ENCODE peak calls at places on chromosomes 11 and 22, in seven cellular contexts. X is fibroblast of mammary gland; R is CD4-positive, alpha-beta memory T cell; Q is GM06990; B is transverse colon; E is fibroblast of pulmonary artery; Z is H1. D is an unnamed sample.
A peak's percentile ranks its signal among the peaks of the same experiment; 100 is the strongest.

GRCh38 chr11:83162377-83162776 is 5.4 kb downstream of the PCF11 start:
- DNase-seq in B (no peak), R (peak; percentile 38), X (peak; percentile 14), E (no peak), Q (no peak), Z (no peak), D (no peak)

GRCh38 chr11:61850687-61851086 is 22.6 kb downstream of the FADS2 start:
- DNase-seq in Q (no peak), E (no peak), B (no peak), X (no peak), Z (no peak), R (no peak), D (no peak)

GRCh38 chr11:93869830-93870229 is 19.4 kb upstream of the VSTM5 start:
- DNase-seq in Q (no peak), E (no peak), X (no peak), B (no peak), R (no peak), Z (no peak), D (no peak)

GRCh38 chr11:6561288-6561687 is 42.1 kb downstream of the RRP8 start:
- DNase-seq in R (no peak), E (no peak), Z (no peak), Q (no peak), X (no peak), B (no peak), D (no peak)

GRCh38 chr11:63504054-63504453 is 1.8 kb upstream of the LGALS12 start:
- DNase-seq in B (no peak), Z (no peak), R (no peak), E (no peak), X (no peak), Q (no peak), D (no peak)

GRCh38 chr11:109112748-109113378 is 309.1 kb upstream of the C11orf87 start:
- DNase-seq in R (no peak), Q (no peak), Z (no peak), E (no peak), X (no peak), B (no peak), D (no peak)

GRCh38 chr11:7974668-7975067 is 9.4 kb upstream of the NLRP10 start:
- DNase-seq in X (no peak), R (no peak), Z (no peak), Q (no peak), B (no peak), E (no peak), D (no peak)

GRCh38 chr11:35418282-35418846 is 994 bp downstream of the SLC1A2 start:
- DNase-seq in R (no peak), X (no peak), Z (no peak), B (no peak), E (no peak), Q (no peak), D (no peak)

GRCh38 chr11:60899021-60899936 is 7.1 kb downstream of the PRPF19 start:
- DNase-seq in R (peak; percentile 49), X (peak; percentile 68), E (peak; percentile 81), Q (no peak), B (no peak), Z (no peak), D (peak; percentile 47)

GRCh38 chr11:123061403-123062157 is at the start of gene HSPA8:
- DNase-seq in X (peak; percentile 58), E (peak; percentile 71), R (peak; percentile 56), Q (no peak), Z (no peak), B (peak; percentile 75), D (no peak)
- H3K4me3 ChIP-seq in X (peak within 1 kb of the TSS; percentile 100), E (peak within 1 kb of the TSS; percentile 96), R (peak within 1 kb of the TSS; percentile 92), Q (peak within 1 kb of the TSS; percentile 89), Z (peak within 1 kb of the TSS; percentile 89), B (peak within 1 kb of the TSS; percentile 80), D (peak within 1 kb of the TSS; percentile 68)

DNA sequence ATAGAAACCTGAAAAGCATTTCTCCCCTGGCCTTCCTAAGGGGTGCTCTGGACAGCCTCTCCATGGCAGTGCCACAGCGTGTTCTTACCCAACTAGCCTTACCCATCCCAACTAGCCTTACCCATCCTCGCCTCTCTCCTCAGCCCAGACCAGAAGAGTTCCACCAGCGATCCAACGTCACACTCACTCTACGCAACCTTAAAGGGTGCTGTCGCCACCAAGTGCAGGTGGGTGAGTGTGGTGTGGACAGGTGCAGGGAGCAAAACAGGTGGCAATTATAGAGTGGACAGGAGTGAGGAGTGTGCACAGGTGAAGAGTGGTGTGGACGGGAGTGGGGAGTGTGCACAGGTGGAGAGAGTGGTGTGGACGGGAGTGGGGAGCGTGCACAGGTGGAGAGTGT is 17.8 kb downstream of the TMEM121B start:
- DNase-seq in E (no peak), Z (no peak), B (no peak), X (no peak), R (no peak), Q (no peak), D (no peak)
- H3K4me3 ChIP-seq in E (no peak overlapping the region), Z (no peak overlapping the region), B (no peak overlapping the region), X (no peak overlapping the region), R (no peak overlapping the region), Q (no peak overlapping the region), D (no peak overlapping the region)

GRCh38 chr11:111909378-111909777 is 2.2 kb downstream of the CRYAB start:
- DNase-seq in X (no peak), R (no peak), Z (no peak), E (no peak), Q (no peak), B (no peak), D (no peak)
- H3K4me3 ChIP-seq in X (no peak overlapping the region), R (no peak overlapping the region), Z (no peak overlapping the region), E (no peak overlapping the region), Q (no peak overlapping the region), B (no peak overlapping the region), D (no peak overlapping the region)

GRCh38 chr11:69014084-69014935 is 1.3 kb upstream of the MRGPRF start:
- DNase-seq in E (no peak), Q (no peak), Z (no peak), B (peak; percentile 65), X (no peak), R (no peak), D (no peak)
- H3K4me3 ChIP-seq in E (no peak overlapping the region), Q (no peak overlapping the region), Z (no peak overlapping the region), B (peak overlapping the region; percentile 47), X (no peak overlapping the region), R (no peak overlapping the region), D (no peak overlapping the region)

GRCh38 chr11:86243377-86243776 is 1.2 kb upstream of the EED start:
- DNase-seq in R (no peak), E (no peak), Z (no peak), Q (no peak), B (no peak), X (no peak), D (no peak)
- H3K4me3 ChIP-seq in R (peak overlapping the region; percentile 98), E (no peak overlapping the region), Z (no peak overlapping the region), Q (no peak overlapping the region), B (no peak overlapping the region), X (no peak overlapping the region), D (no peak overlapping the region)

DNA sequence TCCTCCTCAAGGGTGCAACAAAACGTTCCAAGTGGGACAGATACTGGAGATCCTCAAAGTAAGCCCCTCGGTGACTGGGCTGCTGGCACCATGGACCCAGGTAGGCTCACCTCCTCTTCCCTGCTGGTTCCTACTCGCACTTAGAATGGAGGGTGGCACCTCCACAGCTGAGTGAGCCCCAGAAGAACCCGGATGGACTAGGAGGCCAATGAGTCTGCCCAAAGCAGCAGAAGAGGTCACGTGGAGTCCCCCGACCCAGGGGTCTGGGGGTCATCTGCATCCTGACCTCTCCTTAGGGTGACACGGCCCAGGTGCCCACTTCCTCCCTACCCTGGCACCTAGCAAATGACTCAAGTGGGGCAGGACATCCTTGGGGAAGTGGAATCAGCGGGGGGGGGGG is 4.4 kb downstream of the APOL1 start:
- DNase-seq in E (no peak), B (no peak), Q (no peak), Z (no peak), R (no peak), X (no peak), D (no peak)
- H3K4me3 ChIP-seq in E (no peak overlapping the region), B (no peak overlapping the region), Q (no peak overlapping the region), Z (no peak overlapping the region), R (no peak overlapping the region), X (no peak overlapping the region), D (no peak overlapping the region)

GRCh38 chr11:59426361-59427067 is at the start of gene OR5A2:
- DNase-seq in Z (peak; percentile 34), Q (no peak), R (no peak), B (no peak), E (no peak), X (no peak), D (no peak)
- H3K4me3 ChIP-seq in Z (no peak within 1 kb of the TSS), Q (no peak within 1 kb of the TSS), R (no peak within 1 kb of the TSS), B (no peak within 1 kb of the TSS), E (no peak within 1 kb of the TSS), X (no peak within 1 kb of the TSS), D (no peak within 1 kb of the TSS)

GRCh38 chr11:9384535-9385287 is at the start of gene IPO7:
- DNase-seq in B (peak; percentile 92), R (peak; percentile 84), X (peak; percentile 90), Z (peak; percentile 75), Q (peak; percentile 90), E (peak; percentile 92), D (peak; percentile 89)

GRCh38 chr11:9385288-9385902 is 943 bp downstream of the IPO7 start:
- DNase-seq in E (no peak), R (no peak), X (no peak), Q (no peak), Z (no peak), B (no peak), D (no peak)

GRCh38 chr11:9386086-9386485 is 1.6 kb downstream of the IPO7 start:
- DNase-seq in Q (no peak), Z (no peak), X (no peak), B (no peak), R (no peak), E (no peak), D (no peak)

GRCh38 chr11:9386901-9387300 is 2.4 kb downstream of the IPO7 start:
- DNase-seq in X (no peak), R (no peak), E (no peak), B (no peak), Z (no peak), Q (no peak), D (no peak)
- H3K4me3 ChIP-seq in X (no peak overlapping the region), R (no peak overlapping the region), E (no peak overlapping the region), B (no peak overlapping the region), Z (no peak overlapping the region), Q (no peak overlapping the region), D (no peak overlapping the region)

GRCh38 chr22:37663521-37664140 is 5.1 kb downstream of the PDXP start:
- DNase-seq in R (no peak), X (no peak), B (no peak), Q (no peak), E (no peak), Z (no peak), D (no peak)

GRCh38 chr22:37662039-37662438 is 3.5 kb downstream of the PDXP start:
- DNase-seq in Z (no peak), E (no peak), R (no peak), Q (no peak), B (no peak), X (no peak), D (no peak)

GRCh38 chr22:37665487-37665886 is 7.0 kb downstream of the PDXP start:
- DNase-seq in R (no peak), E (no peak), B (no peak), Q (no peak), Z (no peak), X (no peak), D (no peak)

GRCh38 chr22:37661160-37661924 is 2.8 kb downstream of the PDXP start:
- DNase-seq in R (peak; percentile 24), Z (no peak), Q (no peak), B (no peak), E (peak; percentile 74), X (peak; percentile 76), D (no peak)

GRCh38 chr22:37664249-37665101 is 6.0 kb downstream of the PDXP start:
- DNase-seq in Z (no peak), X (no peak), B (peak; percentile 62), R (no peak), Q (no peak), E (peak; percentile 24), D (no peak)
- H3K4me3 ChIP-seq in Z (no peak overlapping the region), X (no peak overlapping the region), B (no peak overlapping the region), R (no peak overlapping the region), Q (no peak overlapping the region), E (no peak overlapping the region), D (no peak overlapping the region)

D was measured in Jurkat, Clone E6-1.